ENCODE peak calls at places on chromosomes 7 and 10, in five cellular contexts. H is WTC11, C is RWPE1, F is AG09309, I is HL-60. Q is an unnamed sample.

GRCh38 chr10:128803790-128804189 is 663.3 kb upstream of the MGMT start:
- DNase-seq in H (peak; percentile 19), C (no peak), F (no peak), I (no peak), Q (no peak)

GRCh38 chr10:21675157-21675796 is 141.2 kb downstream of the MLLT10 start:
- DNase-seq in H (peak; percentile 62), C (peak; percentile 9), F (no peak), I (peak; percentile 2), Q (no peak)

GRCh38 chr10:43407148-43407575 is 1.8 kb downstream of the HNRNPF start:
- DNase-seq in H (peak; percentile 24), C (no peak), F (no peak), I (peak; percentile 43), Q (no peak)

GRCh38 chr7:18494821-18495408 is 634 bp upstream of the HDAC9 start:
- DNase-seq in H (no peak), C (no peak), F (no peak), I (no peak), Q (no peak)

GRCh38 chr7:84848219-84848973 is 338.5 kb downstream of the SEMA3D start:
- DNase-seq in H (no peak), C (no peak), F (no peak), I (no peak), Q (no peak)

GRCh38 chr7:151735854-151736402 is 141.0 kb downstream of the PRKAG2 start:
- DNase-seq in H (no peak), C (no peak), F (no peak), I (no peak), Q (no peak)

GRCh38 chr7:110573862-110574528 is 516.9 kb upstream of the LRRN3 start:
- DNase-seq in H (no peak), C (peak; percentile 34), F (no peak), I (no peak), Q (no peak)

GRCh38 chr10:89959433-89960110 is 258.2 kb downstream of the KIF20B start:
- DNase-seq in H (no peak), C (peak; percentile 21), F (no peak), I (no peak), Q (no peak)

GRCh38 chr10:48495282-48496045 is 109.4 kb downstream of the ARHGAP22 start:
- DNase-seq in H (no peak), C (no peak), F (no peak), I (no peak), Q (no peak)

GRCh38 chr7:131107343-131108211 is 220.1 kb upstream of the MKLN1 start:
- DNase-seq in H (peak; percentile 32), C (peak; percentile 52), F (no peak), I (peak; percentile 73), Q (peak; percentile 82)

GRCh38 chr10:116005301-116005700 is 267.7 kb downstream of the GFRA1 start:
- DNase-seq in H (no peak), C (no peak), F (no peak), I (no peak), Q (no peak)

GRCh38 chr7:158017226-158018060 is 570.2 kb downstream of the PTPRN2 start:
- DNase-seq in H (no peak), C (no peak), F (no peak), I (no peak), Q (no peak)

GRCh38 chr7:139896831-139897230 is 67.8 kb downstream of the TBXAS1 start:
- DNase-seq in H (no peak), C (no peak), F (no peak), I (no peak), Q (no peak)

GRCh38 chr7:39910108-39910869 is 39.8 kb upstream of the CDK13 start:
- DNase-seq in H (no peak), C (no peak), F (peak; percentile 18), I (peak; percentile 89), Q (no peak)

GRCh38 chr7:131586259-131586658 is 29.8 kb upstream of the PODXL start:
- DNase-seq in H (no peak), C (no peak), F (no peak), I (no peak), Q (no peak)

GRCh38 chr10:124318811-124319210 is 99.9 kb downstream of the OAT start:
- DNase-seq in H (no peak), C (no peak), F (no peak), I (no peak), Q (no peak)

GRCh38 chr7:109844362-109844761 is 1246.6 kb upstream of the LRRN3 start:
- DNase-seq in H (no peak), C (peak; percentile 13), F (no peak), I (no peak), Q (no peak)

GRCh38 chr10:90204956-90205695 is 503.7 kb downstream of the KIF20B start:
- DNase-seq in H (no peak), C (no peak), F (no peak), I (no peak), Q (no peak)

GRCh38 chr10:61635946-61636345 is 26.8 kb upstream of the CABCOCO1 start:
- DNase-seq in H (no peak), C (peak; percentile 51), F (no peak), I (no peak), Q (no peak)

GRCh38 chr7:30102281-30102680 is 32.5 kb upstream of the MTURN start:
- DNase-seq in H (no peak), C (no peak), F (no peak), I (no peak), Q (no peak)

GRCh38 chr7:123190109-123190831 is 9.5 kb downstream of the SLC13A1 start:
- DNase-seq in H (no peak), C (no peak), F (no peak), I (no peak), Q (no peak)

GRCh38 chr7:116241296-116241695 is 31.0 kb downstream of the TES start:
- DNase-seq in H (no peak), C (no peak), F (no peak), I (no peak), Q (no peak)

GRCh38 chr7:135748770-135749169 is at the start of gene FAM180A:
- DNase-seq in H (no peak), C (no peak), F (peak; percentile 69), I (no peak), Q (no peak)

GRCh38 chr7:144812379-144813283 is 23.2 kb downstream of the TPK1 start:
- DNase-seq in H (no peak), C (no peak), F (no peak), I (peak; percentile 23), Q (no peak)

GRCh38 chr7:7771452-7771851 is 53.0 kb upstream of the RPA3 start:
- DNase-seq in H (no peak), C (no peak), F (no peak), I (no peak), Q (no peak)

GRCh38 chr10:122165914-122166313 is 105.2 kb upstream of the BTBD16 start:
- DNase-seq in H (no peak), C (no peak), F (no peak), I (no peak), Q (no peak)

GRCh38 chr7:128041203-128041602 is 10.0 kb upstream of the LRRC4 start:
- DNase-seq in H (no peak), C (peak; percentile 64), F (peak; percentile 10), I (no peak), Q (no peak)

GRCh38 chr10:130470973-130471372 is 334.8 kb downstream of the GLRX3 start:
- DNase-seq in H (no peak), C (no peak), F (no peak), I (no peak), Q (no peak)

GRCh38 chr10:102241444-102242117 is at the start of gene PITX3:
- DNase-seq in H (peak; percentile 97), C (peak; percentile 98), F (no peak), I (peak; percentile 88), Q (peak; percentile 80)

GRCh38 chr10:6405713-6406112 is 174.4 kb downstream of the PRKCQ start:
- DNase-seq in H (no peak), C (no peak), F (no peak), I (no peak), Q (no peak)

GRCh38 chr10:91022924-91023707 is 102.2 kb upstream of the ANKRD1 start:
- DNase-seq in H (no peak), C (no peak), F (no peak), I (no peak), Q (no peak)

GRCh38 chr7:44838751-44839150 is 9.1 kb downstream of the H2AZ2 start:
- DNase-seq in H (no peak), C (no peak), F (no peak), I (no peak), Q (no peak)

DNA sequence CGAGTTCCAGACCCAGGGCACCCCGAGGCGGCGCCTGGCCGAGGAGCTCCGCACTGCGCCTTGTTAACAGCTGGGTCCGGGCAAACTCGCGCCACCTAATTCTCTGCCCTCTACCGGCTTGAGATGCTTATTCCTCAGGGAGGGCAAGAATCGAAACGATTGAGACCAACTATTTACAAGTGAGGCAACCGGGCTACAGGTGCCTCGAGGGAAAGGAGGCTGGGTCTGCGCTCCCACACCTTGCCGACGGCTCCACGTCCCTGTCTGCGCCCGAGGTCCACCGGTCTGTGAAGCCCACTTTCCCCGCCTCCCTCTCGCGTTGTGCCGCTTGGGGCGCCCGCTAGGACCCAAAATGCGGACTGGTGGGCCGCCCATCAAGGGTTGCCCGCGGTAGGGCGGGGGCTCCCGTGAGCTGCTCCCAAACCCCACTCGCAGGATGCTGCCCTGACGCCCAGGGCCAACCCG is 527 bp downstream of the AKR1B1 start:
- DNase-seq in H (peak; percentile 74), C (peak; percentile 53), F (no peak), I (peak; percentile 18), Q (no peak)
- TF ChIP-seq CTCF in H (no peak), C (peak; percentile 15), F (peak; percentile 41), I (no peak), Q (peak; percentile 3)

DNA sequence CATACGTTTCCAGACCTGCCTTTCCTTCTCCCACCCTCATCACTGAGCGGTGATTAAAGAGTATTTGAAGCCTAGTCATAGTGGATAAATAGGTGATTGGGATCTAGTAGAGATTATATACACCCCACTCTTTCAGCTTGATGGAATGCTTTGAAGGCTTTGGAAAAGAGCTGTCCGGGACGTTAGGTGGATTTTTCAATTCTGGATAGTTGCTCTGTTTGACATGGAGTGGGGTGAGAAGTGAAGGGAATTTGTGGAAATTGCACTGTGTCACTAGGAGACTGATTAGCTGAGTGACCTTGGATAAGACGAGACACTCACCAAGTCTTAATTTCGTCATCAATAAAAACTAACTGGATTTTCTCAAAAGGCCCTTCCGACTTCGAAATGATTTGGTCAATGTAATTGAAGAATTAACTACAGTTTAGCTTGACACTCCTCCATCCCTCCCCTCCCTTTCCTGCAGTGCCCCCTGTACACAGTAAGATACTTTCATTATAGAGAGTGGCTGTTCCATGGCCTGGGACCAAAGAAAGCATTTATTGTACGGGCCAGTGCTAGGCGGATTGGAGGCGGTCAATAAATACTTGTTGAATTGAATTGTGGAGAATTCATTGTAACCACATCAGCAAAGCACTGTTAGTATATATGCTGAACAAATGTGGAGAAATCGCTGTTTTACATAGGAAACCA is 959 bp downstream of the ZKSCAN1 start:
- DNase-seq in H (no peak), C (no peak), F (no peak), I (no peak), Q (no peak)
- TF ChIP-seq CTCF in H (no peak), C (no peak), F (no peak), I (no peak), Q (no peak)

GRCh38 chr10:113199459-113199858 is 249.4 kb downstream of the TCF7L2 start:
- DNase-seq in H (no peak), C (no peak), F (no peak), I (no peak), Q (no peak)

GRCh38 chr10:113207924-113208323 is 257.9 kb downstream of the TCF7L2 start:
- DNase-seq in H (no peak), C (no peak), F (no peak), I (no peak), Q (no peak)

GRCh38 chr10:113202011-113202410 is 252.0 kb downstream of the TCF7L2 start:
- DNase-seq in H (peak; percentile 32), C (no peak), F (no peak), I (no peak), Q (no peak)
- TF ChIP-seq CTCF in H (no peak), C (no peak), F (no peak), I (no peak), Q (no peak)

GRCh38 chr10:55500931-55501559 is 700.0 kb upstream of the PCDH15 start:
- DNase-seq in H (peak; percentile 63), C (peak; percentile 8), F (no peak), I (peak; percentile 1), Q (no peak)
- TF ChIP-seq CTCF in H (peak; percentile 35), C (peak; percentile 48), F (peak; percentile 11), I (peak; percentile 21), Q (no peak)